ENCODE peak calls at places on chromosomes 4 and X, in ten cellular contexts. M is NB4, I is NCI-H748 treated with DMSO at 0.1 percent for 48 hours, Z is AG09319, S is right cardiac atrium, K is GM04504, J is thyroid gland, O is mesothelial cell of epicardium, H is fibroblast of pulmonary artery, W is substantia nigra. G is an unnamed sample.

GRCh38 chr4:56619160-56619559 is 61.9 kb downstream of the HOPX start:
- DNase-seq in I (no peak), M (peak; percentile 6), K (no peak), Z (no peak), O (no peak), W (no peak), S (no peak), J (no peak), H (peak; percentile 30), G (no peak)

GRCh38 chr4:42480774-42481173 is 83.5 kb downstream of the SHISA3 start:
- DNase-seq in S (no peak), O (no peak), I (no peak), K (no peak), J (no peak), Z (no peak), M (no peak), W (no peak), H (no peak), G (no peak)

GRCh38 chrX:20061869-20062254 is 54.8 kb downstream of the MAP7D2 start:
- DNase-seq in H (peak; percentile 20), Z (no peak), W (no peak), J (peak; percentile 2), K (no peak), I (no peak), M (no peak), O (no peak), S (no peak), G (no peak)

GRCh38 chrX:23505531-23506303 is 161.6 kb upstream of the PRDX4 start:
- DNase-seq in I (no peak), W (no peak), S (no peak), H (no peak), Z (no peak), K (no peak), O (no peak), J (no peak), M (no peak), G (no peak)

GRCh38 chr4:150976478-150977118 is 38.5 kb downstream of the LRBA start:
- DNase-seq in H (no peak), S (no peak), I (no peak), J (no peak), K (no peak), O (no peak), W (no peak), Z (no peak), M (peak; percentile 52), G (no peak)

GRCh38 chr4:153345011-153345981 is 808 bp downstream of the MND1 start:
- DNase-seq in K (peak; percentile 32), O (no peak), W (no peak), M (peak; percentile 82), J (peak; percentile 55), S (peak; percentile 62), H (peak; percentile 62), Z (peak; percentile 32), I (peak; percentile 6), G (peak; percentile 21)

GRCh38 chrX:124346064-124346876 is at the start of gene SH2D1A:
- DNase-seq in I (no peak), K (no peak), O (no peak), M (no peak), W (no peak), H (no peak), J (no peak), S (peak; percentile 33), Z (no peak), G (no peak)

GRCh38 chrX:56231706-56232105 is 450 bp upstream of the KLF8 start:
- DNase-seq in I (no peak), O (no peak), W (no peak), H (no peak), J (no peak), K (no peak), Z (no peak), S (no peak), M (no peak), G (no peak)

GRCh38 chrX:48715066-48715465 is 18.5 kb downstream of the SUV39H1 start:
- DNase-seq in M (peak; percentile 18), Z (no peak), I (no peak), W (no peak), K (peak; percentile 51), J (no peak), H (peak; percentile 39), S (no peak), O (no peak), G (no peak)

GRCh38 chr4:10083861-10084641 is 32.5 kb downstream of the WDR1 start:
- DNase-seq in H (no peak), I (no peak), Z (no peak), O (peak; percentile 10), M (no peak), S (peak; percentile 65), K (no peak), J (peak; percentile 5), W (no peak), G (no peak)

GRCh38 chr4:95317124-95317820 is 231.5 kb downstream of the UNC5C start:
- DNase-seq in J (no peak), W (no peak), O (no peak), K (no peak), I (no peak), S (no peak), Z (no peak), H (no peak), M (no peak), G (no peak)

GRCh38 chrX:44874481-44875184 is 1.6 kb downstream of the KDM6A start:
- DNase-seq in K (peak; percentile 16), I (peak; percentile 15), W (peak; percentile 9), H (peak; percentile 24), S (no peak), O (no peak), J (no peak), Z (no peak), M (peak; percentile 53), G (no peak)

GRCh38 chr4:20323991-20324390 is 72.3 kb downstream of the SLIT2 start:
- DNase-seq in W (no peak), M (no peak), K (no peak), S (no peak), Z (no peak), H (no peak), I (no peak), J (no peak), O (no peak), G (no peak)

GRCh38 chr4:17580969-17581368 is 4.0 kb downstream of the LAP3 start:
- DNase-seq in Z (no peak), O (no peak), H (peak; percentile 44), W (no peak), K (no peak), M (no peak), S (no peak), I (no peak), J (no peak), G (no peak)

GRCh38 chrX:48493890-48494364 is 14.9 kb upstream of the PORCN start:
- DNase-seq in Z (no peak), I (no peak), H (peak; percentile 51), O (no peak), K (no peak), S (no peak), J (peak; percentile 61), M (peak; percentile 51), W (peak; percentile 53), G (peak; percentile 38)

GRCh38 chrX:21745756-21746155 is 12.2 kb downstream of the SMPX start:
- DNase-seq in W (peak; percentile 3), J (peak; percentile 37), I (no peak), M (peak; percentile 30), H (peak; percentile 39), S (peak; percentile 64), Z (no peak), K (no peak), O (no peak), G (no peak)

GRCh38 chr4:175298119-175298518 is 380.0 kb downstream of the ADAM29 start:
- DNase-seq in S (no peak), K (no peak), W (no peak), I (no peak), Z (no peak), O (no peak), M (no peak), J (no peak), H (no peak), G (no peak)

GRCh38 chrX:96685205-96686099 is 810 bp downstream of the DIAPH2 start:
- DNase-seq in J (peak; percentile 7), I (no peak), O (no peak), M (peak; percentile 90), S (peak; percentile 68), K (no peak), Z (no peak), W (no peak), H (peak; percentile 65), G (no peak)

GRCh38 chrX:19344661-19345060 is 934 bp downstream of the PDHA1 start:
- DNase-seq in M (peak; percentile 26), S (no peak), J (peak; percentile 43), Z (no peak), K (no peak), O (no peak), I (no peak), W (no peak), H (no peak), G (no peak)

GRCh38 chrX:154486052-154486395 is 391 bp downstream of the UBL4A start:
- DNase-seq in K (no peak), W (no peak), J (peak; percentile 46), I (no peak), O (no peak), Z (no peak), H (no peak), M (peak; percentile 51), S (peak; percentile 69), G (no peak)

GRCh38 chr4:29046166-29046565 is 1674.0 kb upstream of the PCDH7 start:
- DNase-seq in O (no peak), M (no peak), I (no peak), W (no peak), S (no peak), Z (no peak), J (no peak), K (no peak), H (peak; percentile 58), G (no peak)

GRCh38 chr4:101294591-101294990 is 52.7 kb downstream of the PPP3CA start:
- DNase-seq in J (no peak), K (no peak), Z (no peak), H (no peak), I (no peak), M (peak; percentile 50), S (no peak), W (no peak), O (no peak), G (no peak)

GRCh38 chr4:98485816-98486355 is 172.5 kb downstream of the TSPAN5 start:
- DNase-seq in S (no peak), J (no peak), M (no peak), H (no peak), O (no peak), Z (no peak), K (no peak), W (no peak), I (no peak), G (no peak)

GRCh38 chr4:102196221-102196620 is 149.1 kb downstream of the SLC39A8 start:
- DNase-seq in I (no peak), M (peak; percentile 21), Z (no peak), O (no peak), J (no peak), W (no peak), H (peak; percentile 61), S (no peak), K (no peak), G (no peak)

GRCh38 chr4:107115185-107115847 is 79.2 kb upstream of the DKK2 start:
- DNase-seq in I (no peak), O (no peak), W (no peak), H (peak; percentile 13), M (peak; percentile 4), J (no peak), S (no peak), K (peak; percentile 15), Z (peak; percentile 20), G (no peak)

GRCh38 chr4:27720010-27720766 is 859.5 kb downstream of the STIM2 start:
- DNase-seq in H (no peak), I (no peak), S (no peak), J (no peak), W (no peak), Z (no peak), K (no peak), M (no peak), O (no peak), G (no peak)

GRCh38 chr4:48816971-48817370 is 13.9 kb upstream of the OCIAD1 start:
- DNase-seq in K (no peak), J (no peak), Z (no peak), M (no peak), W (no peak), O (no peak), H (no peak), I (no peak), S (no peak), G (no peak)

GRCh38 chr4:1234811-1235292 is 14.1 kb downstream of the CTBP1 start:
- DNase-seq in Z (no peak), H (no peak), S (peak; percentile 56), M (no peak), O (no peak), W (no peak), I (no peak), J (no peak), K (no peak), G (no peak)

G was measured in HCT116.